ENCODE peak calls at places on chromosomes 11 and 22, in eight cellular contexts. One of them, this sample, is unnamed.
A peak's percentile ranks its signal among the peaks of the same experiment; 100 is the strongest.

GRCh38 chr11:126186031-126186698 is 25.3 kb downstream of the RPUSD4 start:
- DNase-seq in HCT116: no peak
- DNase-seq in vagina: no peak
- DNase-seq in Panc1: no peak
- DNase-seq in A549: no peak
- DNase-seq in sigmoid colon: no peak
- DNase-seq in heart right ventricle: peak; percentile 41
- DNase-seq in transverse colon: no peak
- DNase-seq in this sample: no peak

GRCh38 chr11:122655527-122656072 is at the start of gene UBASH3B:
- DNase-seq in HCT116: peak; percentile 71
- DNase-seq in vagina: no peak
- DNase-seq in Panc1: peak; percentile 57
- DNase-seq in A549: peak; percentile 67
- DNase-seq in sigmoid colon: peak; percentile 85
- DNase-seq in heart right ventricle: peak; percentile 79
- DNase-seq in transverse colon: peak; percentile 81
- DNase-seq in this sample: peak; percentile 85

GRCh38 chr11:126461996-126462395 is 106.5 kb downstream of the ST3GAL4 start:
- DNase-seq in HCT116: no peak
- DNase-seq in vagina: no peak
- DNase-seq in Panc1: no peak
- DNase-seq in A549: no peak
- DNase-seq in sigmoid colon: no peak
- DNase-seq in heart right ventricle: no peak
- DNase-seq in transverse colon: no peak
- DNase-seq in this sample: no peak

GRCh38 chr11:36101466-36101865 is 157.6 kb downstream of the LDLRAD3 start:
- DNase-seq in HCT116: no peak
- DNase-seq in vagina: no peak
- DNase-seq in Panc1: no peak
- DNase-seq in A549: no peak
- DNase-seq in sigmoid colon: no peak
- DNase-seq in heart right ventricle: no peak
- DNase-seq in transverse colon: no peak
- DNase-seq in this sample: no peak

GRCh38 chr11:96329419-96329818 is 13.6 kb downstream of the MAML2 start:
- DNase-seq in HCT116: no peak
- DNase-seq in vagina: no peak
- DNase-seq in Panc1: no peak
- DNase-seq in A549: no peak
- DNase-seq in sigmoid colon: no peak
- DNase-seq in heart right ventricle: no peak
- DNase-seq in transverse colon: no peak
- DNase-seq in this sample: no peak

GRCh38 chr22:29751139-29751538 is 15.7 kb downstream of the ZMAT5 start:
- DNase-seq in HCT116: no peak
- DNase-seq in vagina: no peak
- DNase-seq in Panc1: no peak
- DNase-seq in A549: no peak
- DNase-seq in sigmoid colon: no peak
- DNase-seq in heart right ventricle: no peak
- DNase-seq in transverse colon: no peak
- DNase-seq in this sample: no peak

GRCh38 chr11:22343411-22344032 is 5.3 kb downstream of the SLC17A6 start:
- DNase-seq in HCT116: no peak
- DNase-seq in vagina: no peak
- DNase-seq in Panc1: no peak
- DNase-seq in A549: no peak
- DNase-seq in sigmoid colon: no peak
- DNase-seq in heart right ventricle: no peak
- DNase-seq in transverse colon: no peak
- DNase-seq in this sample: no peak

GRCh38 chr22:27797793-27798525 is 3.6 kb downstream of the MN1 start:
- DNase-seq in HCT116: no peak
- DNase-seq in vagina: no peak
- DNase-seq in Panc1: no peak
- DNase-seq in A549: no peak
- DNase-seq in sigmoid colon: no peak
- DNase-seq in heart right ventricle: no peak
- DNase-seq in transverse colon: no peak
- DNase-seq in this sample: no peak

GRCh38 chr11:36402568-36403181 is 106.6 kb downstream of the PRR5L start:
- DNase-seq in HCT116: no peak
- DNase-seq in vagina: no peak
- DNase-seq in Panc1: no peak
- DNase-seq in A549: no peak
- DNase-seq in sigmoid colon: no peak
- DNase-seq in heart right ventricle: peak; percentile 40
- DNase-seq in transverse colon: no peak
- DNase-seq in this sample: no peak

GRCh38 chr22:22877523-22878210 is 9.9 kb upstream of the IGLL5 start:
- DNase-seq in HCT116: peak; percentile 54
- DNase-seq in vagina: no peak
- DNase-seq in Panc1: no peak
- DNase-seq in A549: peak; percentile 51
- DNase-seq in sigmoid colon: no peak
- DNase-seq in heart right ventricle: peak; percentile 59
- DNase-seq in transverse colon: peak; percentile 76
- DNase-seq in this sample: peak; percentile 78

GRCh38 chr11:88680806-88681205 is 343.3 kb upstream of the CTSC start:
- DNase-seq in HCT116: peak; percentile 7
- DNase-seq in vagina: no peak
- DNase-seq in Panc1: no peak
- DNase-seq in A549: no peak
- DNase-seq in sigmoid colon: no peak
- DNase-seq in heart right ventricle: no peak
- DNase-seq in transverse colon: no peak
- DNase-seq in this sample: no peak

GRCh38 chr11:28347351-28347750 is 239.2 kb downstream of the METTL15 start:
- DNase-seq in HCT116: no peak
- DNase-seq in vagina: no peak
- DNase-seq in Panc1: no peak
- DNase-seq in A549: no peak
- DNase-seq in sigmoid colon: no peak
- DNase-seq in heart right ventricle: no peak
- DNase-seq in transverse colon: no peak
- DNase-seq in this sample: no peak

GRCh38 chr22:50524664-50525103 is 714 bp downstream of the SCO2 start:
- DNase-seq in HCT116: no peak
- DNase-seq in vagina: no peak
- DNase-seq in Panc1: no peak
- DNase-seq in A549: no peak
- DNase-seq in sigmoid colon: no peak
- DNase-seq in heart right ventricle: no peak
- DNase-seq in transverse colon: no peak
- DNase-seq in this sample: no peak

GRCh38 chr11:61141601-61142028 is 19.6 kb downstream of the VPS37C start:
- DNase-seq in HCT116: no peak
- DNase-seq in vagina: no peak
- DNase-seq in Panc1: no peak
- DNase-seq in A549: no peak
- DNase-seq in sigmoid colon: peak; percentile 66
- DNase-seq in heart right ventricle: no peak
- DNase-seq in transverse colon: peak; percentile 93
- DNase-seq in this sample: peak; percentile 78

GRCh38 chr11:18669211-18669593 is 29.4 kb upstream of the TMEM86A start:
- DNase-seq in HCT116: peak; percentile 46
- DNase-seq in vagina: no peak
- DNase-seq in Panc1: no peak
- DNase-seq in A549: no peak
- DNase-seq in sigmoid colon: no peak
- DNase-seq in heart right ventricle: no peak
- DNase-seq in transverse colon: no peak
- DNase-seq in this sample: no peak

GRCh38 chr22:27107824-27108223 is 450.4 kb downstream of the MIAT start:
- DNase-seq in HCT116: peak; percentile 70
- DNase-seq in vagina: no peak
- DNase-seq in Panc1: no peak
- DNase-seq in A549: peak; percentile 70
- DNase-seq in sigmoid colon: peak; percentile 88
- DNase-seq in heart right ventricle: peak; percentile 27
- DNase-seq in transverse colon: peak; percentile 45
- DNase-seq in this sample: peak; percentile 82

GRCh38 chr11:133206313-133207005 is 325.8 kb downstream of the OPCML start:
- DNase-seq in HCT116: no peak
- DNase-seq in vagina: no peak
- DNase-seq in Panc1: no peak
- DNase-seq in A549: no peak
- DNase-seq in sigmoid colon: no peak
- DNase-seq in heart right ventricle: no peak
- DNase-seq in transverse colon: no peak
- DNase-seq in this sample: no peak

GRCh38 chr11:19352072-19352735 is 111.5 kb upstream of the E2F8 start:
- DNase-seq in HCT116: no peak
- DNase-seq in vagina: no peak
- DNase-seq in Panc1: no peak
- DNase-seq in A549: no peak
- DNase-seq in sigmoid colon: no peak
- DNase-seq in heart right ventricle: no peak
- DNase-seq in transverse colon: no peak
- DNase-seq in this sample: no peak

GRCh38 chr22:25759825-25760231 is 17.8 kb downstream of the MYO18B start:
- DNase-seq in HCT116: no peak
- DNase-seq in vagina: no peak
- DNase-seq in Panc1: peak; percentile 22
- DNase-seq in A549: peak; percentile 39
- DNase-seq in sigmoid colon: no peak
- DNase-seq in heart right ventricle: no peak
- DNase-seq in transverse colon: no peak
- DNase-seq in this sample: peak; percentile 45

GRCh38 chr22:25757686-25758085 is 15.7 kb downstream of the MYO18B start:
- DNase-seq in HCT116: no peak
- DNase-seq in vagina: no peak
- DNase-seq in Panc1: no peak
- DNase-seq in A549: no peak
- DNase-seq in sigmoid colon: no peak
- DNase-seq in heart right ventricle: no peak
- DNase-seq in transverse colon: no peak
- DNase-seq in this sample: no peak

GRCh38 chr22:25760294-25760693 is 18.3 kb downstream of the MYO18B start:
- DNase-seq in HCT116: no peak
- DNase-seq in vagina: no peak
- DNase-seq in Panc1: no peak
- DNase-seq in A549: no peak
- DNase-seq in sigmoid colon: no peak
- DNase-seq in heart right ventricle: no peak
- DNase-seq in transverse colon: no peak
- DNase-seq in this sample: no peak

GRCh38 chr22:25760848-25761595 is 19.0 kb downstream of the MYO18B start:
- DNase-seq in HCT116: no peak
- DNase-seq in vagina: no peak
- DNase-seq in Panc1: no peak
- DNase-seq in A549: no peak
- DNase-seq in sigmoid colon: no peak
- DNase-seq in heart right ventricle: no peak
- DNase-seq in transverse colon: no peak
- DNase-seq in this sample: no peak

DNA sequence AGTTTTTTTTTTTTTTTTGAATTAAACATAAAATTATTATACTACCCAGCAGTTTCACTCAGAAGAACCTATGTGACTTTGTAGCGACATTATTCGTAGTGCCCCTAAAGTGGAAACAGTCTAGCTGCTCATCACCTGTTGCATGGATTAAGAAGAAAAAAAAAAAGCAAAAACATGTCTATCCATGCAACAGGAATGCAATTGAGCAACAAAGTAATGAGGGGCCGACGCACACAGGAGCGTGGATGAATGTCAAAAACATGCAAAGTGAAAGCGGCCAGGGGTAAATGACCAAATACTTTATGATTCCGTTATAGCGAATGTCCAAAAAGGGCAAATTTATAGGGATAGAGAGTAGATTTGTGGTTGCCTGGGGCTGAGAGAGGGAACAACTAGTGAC is 16.3 kb downstream of the MYO18B start:
- DNase-seq in HCT116: no peak
- DNase-seq in vagina: no peak
- DNase-seq in Panc1: no peak
- DNase-seq in A549: no peak
- DNase-seq in sigmoid colon: no peak
- DNase-seq in heart right ventricle: no peak
- DNase-seq in transverse colon: no peak
- DNase-seq in this sample: no peak
- H3K4me1 ChIP-seq in HCT116: peaks cover 14% of the 10 kb centered on the region
- H3K4me1 ChIP-seq in vagina: no peaks in the 10 kb centered on the region
- H3K4me1 ChIP-seq in Panc1: no peaks in the 10 kb centered on the region
- H3K4me1 ChIP-seq in A549: peaks cover 16% of the 10 kb centered on the region
- H3K4me1 ChIP-seq in sigmoid colon: no peaks in the 10 kb centered on the region
- H3K4me1 ChIP-seq in heart right ventricle: peaks cover 42% of the 10 kb centered on the region
- H3K4me1 ChIP-seq in transverse colon: no peaks in the 10 kb centered on the region
- H3K4me1 ChIP-seq in this sample: peaks cover 17% of the 10 kb centered on the region

GRCh38 chr11:6488342-6488741 is 7.0 kb downstream of the TIMM10B start:
- DNase-seq in HCT116: no peak
- DNase-seq in vagina: no peak
- DNase-seq in Panc1: no peak
- DNase-seq in A549: no peak
- DNase-seq in sigmoid colon: no peak
- DNase-seq in heart right ventricle: no peak
- DNase-seq in transverse colon: no peak
- DNase-seq in this sample: no peak
- H3K4me3 ChIP-seq in HCT116: no peak overlapping the region
- H3K4me3 ChIP-seq in vagina: no peak overlapping the region
- H3K4me3 ChIP-seq in Panc1: no peak overlapping the region
- H3K4me3 ChIP-seq in A549: no peak overlapping the region
- H3K4me3 ChIP-seq in sigmoid colon: no peak overlapping the region
- H3K4me3 ChIP-seq in heart right ventricle: no peak overlapping the region
- H3K4me3 ChIP-seq in transverse colon: no peak overlapping the region
- H3K4me3 ChIP-seq in this sample: no peak overlapping the region

DNA sequence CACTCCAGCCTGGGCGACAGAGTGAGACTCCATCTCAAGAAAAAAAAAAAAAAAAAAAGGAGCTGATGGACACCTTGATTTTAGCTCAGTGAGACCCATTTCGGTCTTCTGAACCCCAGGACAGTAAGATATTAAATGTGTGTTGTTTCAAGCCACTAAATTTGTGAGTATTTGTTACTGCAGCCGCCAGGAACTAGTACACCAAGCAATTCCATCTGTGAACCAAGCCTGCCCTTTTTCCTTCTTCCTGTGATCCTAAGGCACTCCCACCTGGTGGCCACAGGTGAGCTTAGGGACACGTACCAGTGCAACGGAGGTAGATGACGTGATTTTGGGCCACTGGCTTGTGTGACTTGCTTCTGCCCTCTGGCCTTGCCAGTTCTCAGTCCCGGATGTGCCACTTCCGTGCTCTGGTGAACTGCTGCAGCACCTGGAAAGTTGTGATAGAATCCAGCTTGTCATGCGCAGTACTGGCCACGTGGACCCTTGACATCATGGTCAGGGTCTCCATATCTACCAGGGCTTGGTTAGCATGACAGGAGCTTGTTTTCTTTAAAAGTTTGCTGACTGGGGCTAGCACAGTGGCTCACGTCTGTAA is 19.6 kb upstream of the ATXN10 start:
- DNase-seq in HCT116: no peak
- DNase-seq in vagina: no peak
- DNase-seq in Panc1: no peak
- DNase-seq in A549: no peak
- DNase-seq in sigmoid colon: no peak
- DNase-seq in heart right ventricle: no peak
- DNase-seq in transverse colon: no peak
- DNase-seq in this sample: no peak
- TF ChIP-seq CTCF in HCT116: no peak
- TF ChIP-seq CTCF in vagina: no peak
- TF ChIP-seq CTCF in Panc1: no peak
- TF ChIP-seq CTCF in A549: no peak
- TF ChIP-seq CTCF in sigmoid colon: no peak
- TF ChIP-seq CTCF in heart right ventricle: no peak
- TF ChIP-seq CTCF in transverse colon: no peak
- TF ChIP-seq CTCF in this sample: no peak

GRCh38 chr11:59678118-59678812 is 9.4 kb upstream of the PATL1 start:
- DNase-seq in HCT116: no peak
- DNase-seq in vagina: no peak
- DNase-seq in Panc1: no peak
- DNase-seq in A549: no peak
- DNase-seq in sigmoid colon: no peak
- DNase-seq in heart right ventricle: no peak
- DNase-seq in transverse colon: no peak
- DNase-seq in this sample: no peak
- H3K4me1 ChIP-seq in HCT116: peaks cover 2% of the 10 kb centered on the region
- H3K4me1 ChIP-seq in vagina: no peaks in the 10 kb centered on the region
- H3K4me1 ChIP-seq in Panc1: no peaks in the 10 kb centered on the region
- H3K4me1 ChIP-seq in A549: no peaks in the 10 kb centered on the region
- H3K4me1 ChIP-seq in sigmoid colon: no peaks in the 10 kb centered on the region
- H3K4me1 ChIP-seq in heart right ventricle: no peaks in the 10 kb centered on the region
- H3K4me1 ChIP-seq in transverse colon: no peaks in the 10 kb centered on the region
- H3K4me1 ChIP-seq in this sample: peaks cover 30% of the 10 kb centered on the region